ENCODE peak calls at places on chromosomes 16 and 17, in seven cellular contexts. U is NCI-H774, K is KG1, T is MCF 10A, M is fibroblast of villous mesenchyme, S is T-helper 1 cell, J is kidney glomerular epithelial cell. D is an unnamed sample.

GRCh38 chr16:54679531-54679930 is 251.1 kb upstream of the IRX5 start:
- DNase-seq in S (no peak), K (no peak), U (no peak), J (no peak), M (no peak), T (no peak), D (no peak)

GRCh38 chr16:29840240-29840639 is 20.0 kb downstream of the MVP start:
- DNase-seq in K (no peak), U (no peak), J (no peak), M (no peak), T (no peak), S (no peak), D (no peak)

GRCh38 chr16:80341242-80341641 is 199.6 kb upstream of the DYNLRB2 start:
- DNase-seq in J (no peak), K (no peak), M (no peak), T (no peak), S (no peak), U (no peak), D (no peak)

GRCh38 chr17:38750312-38751121 is 2.0 kb upstream of the PSMB3 start:
- DNase-seq in U (peak; percentile 52), K (no peak), S (no peak), M (no peak), T (peak; percentile 55), J (no peak), D (peak; percentile 53)

GRCh38 chr16:71436473-71436872 is 5.4 kb downstream of the TLE7 start:
- DNase-seq in U (no peak), J (no peak), T (no peak), M (no peak), S (no peak), K (no peak), D (no peak)

GRCh38 chr17:142876-143784 is 5.8 kb downstream of the SCGB1C2 start:
- DNase-seq in J (no peak), S (no peak), K (no peak), M (no peak), U (no peak), T (no peak), D (no peak)

GRCh38 chr16:5004311-5004710 is 29.4 kb downstream of the NAGPA start:
- DNase-seq in T (no peak), M (no peak), U (no peak), K (no peak), S (no peak), J (no peak), D (no peak)

GRCh38 chr17:10725262-10725661 is 4.6 kb downstream of the TMEM220 start:
- DNase-seq in K (no peak), S (no peak), M (no peak), U (no peak), T (no peak), J (no peak), D (no peak)